ENCODE peak calls at places on chromosomes 12 and 14, in five cellular contexts. C is MCF 10A; H is activated CD8-positive, alpha-beta T cell treated with anti-CD3 and anti-CD28 coated beads for 36 hours; J is GM12865; L is progenitor cell of endocrine pancreas. T is an unnamed sample.

GRCh38 chr12:66319266-66319954 is 17.1 kb downstream of the HELB start:
- DNase-seq in C (no peak), H (no peak), J (no peak), L (no peak), T (no peak)

GRCh38 chr12:81949721-81950120 is 190.6 kb upstream of the PPFIA2 start:
- DNase-seq in C (no peak), H (no peak), J (no peak), L (no peak), T (no peak)

GRCh38 chr12:25293596-25293995 is 42.9 kb upstream of the KRAS start:
- DNase-seq in C (no peak), H (no peak), J (no peak), L (no peak), T (no peak)

GRCh38 chr12:89544730-89545184 is 18.9 kb upstream of the POC1B start:
- DNase-seq in C (peak; percentile 61), H (no peak), J (no peak), L (no peak), T (no peak)

GRCh38 chr14:104826858-104827172 is 25.9 kb downstream of the ZBTB42 start:
- DNase-seq in C (no peak), H (no peak), J (no peak), L (no peak), T (no peak)

GRCh38 chr14:64563696-64564095 is 13.9 kb downstream of the PPP1R36 start:
- DNase-seq in C (no peak), H (no peak), J (no peak), L (no peak), T (no peak)

GRCh38 chr14:70186826-70187483 is 1.8 kb downstream of the SLC8A3 start:
- DNase-seq in C (no peak), H (peak; percentile 64), J (peak; percentile 61), L (peak; percentile 15), T (no peak)

GRCh38 chr14:79009286-79009685 is 839.1 kb downstream of the NRXN3 start:
- DNase-seq in C (no peak), H (no peak), J (no peak), L (no peak), T (no peak)

GRCh38 chr14:51211149-51211548 is 28.9 kb upstream of the TMX1 start:
- DNase-seq in C (peak; percentile 72), H (no peak), J (no peak), L (no peak), T (no peak)

DNA sequence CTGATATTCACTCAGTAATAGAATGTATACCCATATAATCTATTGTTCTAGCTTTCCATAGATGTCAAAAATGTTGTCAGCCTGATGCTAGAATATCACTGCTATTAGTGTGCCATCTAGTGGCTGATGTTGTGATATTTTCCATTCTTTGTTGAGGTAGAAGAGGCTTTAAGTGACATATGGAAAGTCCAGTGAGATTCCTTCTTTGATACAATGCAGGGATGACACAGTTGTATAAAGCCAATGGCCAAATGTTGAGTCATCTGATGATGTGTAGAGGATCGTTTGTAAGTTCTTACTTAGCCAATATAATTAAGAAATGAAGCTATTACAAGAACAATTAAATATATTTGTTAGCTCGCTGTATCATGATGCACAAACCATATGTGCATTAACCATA is 58.1 kb upstream of the PCED1B start:
- DNase-seq in C (peak; percentile 86), H (peak; percentile 16), J (peak; percentile 52), L (no peak), T (no peak)
- TF ChIP-seq CTCF in C (peak; percentile 57), H (peak; percentile 81), J (peak; percentile 53), L (peak; percentile 77), T (peak; percentile 74)

GRCh38 chr14:77061630-77062029 is 33.1 kb upstream of the IRF2BPL start:
- DNase-seq in C (no peak), H (no peak), J (no peak), L (no peak), T (no peak)

GRCh38 chr14:77058785-77059184 is 30.3 kb upstream of the IRF2BPL start:
- DNase-seq in C (no peak), H (no peak), J (no peak), L (no peak), T (no peak)

GRCh38 chr14:77062261-77062660 is 33.8 kb upstream of the IRF2BPL start:
- DNase-seq in C (no peak), H (no peak), J (no peak), L (no peak), T (no peak)

GRCh38 chr14:77058082-77058481 is 29.6 kb upstream of the IRF2BPL start:
- DNase-seq in C (no peak), H (no peak), J (no peak), L (no peak), T (no peak)

DNA sequence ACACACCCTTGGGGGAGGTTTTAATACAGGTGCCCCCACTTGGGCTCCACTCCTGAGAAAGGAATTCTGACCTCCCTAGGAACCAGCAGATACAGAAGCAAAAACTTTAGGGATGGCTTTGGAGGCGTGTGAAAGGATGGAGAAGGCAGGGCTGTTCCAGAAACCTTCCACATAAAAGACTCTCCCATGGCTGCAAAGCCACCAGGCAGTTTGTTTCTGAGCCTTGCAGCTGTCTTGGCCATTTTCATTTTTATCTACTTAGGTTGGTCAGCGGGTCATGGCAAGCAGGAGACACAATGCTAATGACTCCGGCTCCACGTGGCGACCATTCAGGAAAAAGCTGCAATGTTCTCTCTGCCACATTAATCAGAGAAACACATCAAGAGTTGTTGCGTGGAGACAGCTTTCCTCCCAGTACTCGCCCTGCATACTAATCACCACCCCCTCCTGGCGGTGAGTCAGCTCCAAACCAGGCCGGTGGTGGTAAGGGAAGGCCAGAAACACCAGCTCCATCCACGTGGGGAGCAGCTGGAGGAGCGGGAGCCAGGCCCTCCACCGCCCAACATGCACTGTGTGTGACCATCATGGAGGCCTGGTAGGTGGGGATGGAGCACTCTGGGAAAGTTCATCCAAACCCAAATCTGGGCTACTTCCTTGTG is 30.9 kb upstream of the IRF2BPL start:
- DNase-seq in C (peak; percentile 83), H (no peak), J (peak; percentile 41), L (peak; percentile 49), T (no peak)
- TF ChIP-seq CTCF in C (peak; percentile 15), H (no peak), J (peak; percentile 19), L (peak; percentile 52), T (no peak)

DNA sequence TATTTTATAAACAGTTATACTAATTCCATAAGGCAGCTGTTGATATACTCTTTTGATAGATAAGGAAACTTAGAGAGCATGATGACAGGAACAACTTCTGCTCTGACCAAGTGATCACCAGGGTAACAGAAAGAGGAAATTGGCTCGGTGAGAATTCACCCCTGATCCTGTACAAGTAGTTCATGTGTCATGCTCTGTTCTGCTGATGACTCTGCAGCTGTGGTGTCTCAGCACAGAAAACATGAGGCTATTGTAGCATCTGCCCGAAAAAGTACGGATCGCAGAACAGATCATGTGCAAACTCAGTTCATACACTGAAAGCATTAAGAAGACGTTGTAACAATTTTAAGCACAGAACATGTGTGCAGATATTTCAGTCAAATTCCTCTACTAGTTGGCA is 345.0 kb downstream of the LRIG3 start:
- DNase-seq in C (no peak), H (no peak), J (no peak), L (no peak), T (no peak)
- TF ChIP-seq CTCF in C (no peak), H (no peak), J (no peak), L (no peak), T (no peak)

GRCh38 chr12:132489078-132489601 is 811 bp upstream of the FBRSL1 start:
- DNase-seq in C (no peak), H (peak; percentile 82), J (peak; percentile 44), L (no peak), T (no peak)

GRCh38 chr12:132488127-132489077 is 1.5 kb upstream of the FBRSL1 start:
- DNase-seq in C (no peak), H (peak; percentile 49), J (peak; percentile 53), L (no peak), T (no peak)

GRCh38 chr12:132491349-132491663 is 1.4 kb downstream of the FBRSL1 start:
- DNase-seq in C (no peak), H (no peak), J (no peak), L (no peak), T (no peak)

GRCh38 chr12:132490481-132491348 is 764 bp downstream of the FBRSL1 start:
- DNase-seq in C (no peak), H (peak; percentile 37), J (no peak), L (no peak), T (no peak)

DNA sequence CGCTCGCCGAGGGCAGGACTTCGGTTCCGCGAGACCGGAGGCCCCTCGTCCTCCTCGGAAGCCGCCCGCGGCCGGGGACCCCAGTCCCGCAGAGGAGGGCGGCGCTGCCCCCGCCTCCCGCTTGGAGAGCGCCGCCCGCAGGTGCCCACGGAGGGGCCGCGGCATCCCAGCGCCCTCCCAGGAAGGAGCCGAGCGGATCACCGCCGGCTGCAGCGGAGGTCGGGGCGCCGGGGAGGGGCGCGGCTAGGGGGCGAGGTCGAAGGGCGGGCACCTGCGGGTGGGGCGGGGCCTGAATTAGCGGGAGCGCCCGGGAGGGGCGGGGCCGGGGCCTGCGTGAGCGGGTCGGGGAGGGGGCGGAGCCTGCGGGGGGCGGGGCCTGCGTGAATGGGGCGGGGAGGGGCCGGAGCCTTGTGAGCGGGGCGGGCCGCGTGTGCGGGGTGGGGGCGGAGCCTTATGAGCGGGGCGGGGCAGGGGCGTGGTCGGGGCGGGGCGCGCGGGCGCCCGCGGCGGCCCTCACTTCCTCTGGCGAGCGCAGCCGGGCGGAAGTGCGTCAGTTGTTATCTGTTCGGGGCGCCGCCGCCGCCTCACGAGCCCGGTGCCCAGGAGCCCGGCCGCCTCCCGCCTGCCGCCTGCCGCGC is at the start of gene FBRSL1:
- DNase-seq in C (peak; percentile 81), H (peak; percentile 94), J (peak; percentile 93), L (peak; percentile 85), T (peak; percentile 96)
- TF ChIP-seq CTCF in C (no peak), H (no peak), J (no peak), L (peak; percentile 17), T (no peak)

GRCh38 chr14:53946404-53947400 is 9.9 kb downstream of the BMP4 start:
- DNase-seq in C (no peak), H (no peak), J (no peak), L (peak; percentile 58), T (no peak)
- TF ChIP-seq CTCF in C (no peak), H (no peak), J (no peak), L (peak; percentile 53), T (no peak)

DNA sequence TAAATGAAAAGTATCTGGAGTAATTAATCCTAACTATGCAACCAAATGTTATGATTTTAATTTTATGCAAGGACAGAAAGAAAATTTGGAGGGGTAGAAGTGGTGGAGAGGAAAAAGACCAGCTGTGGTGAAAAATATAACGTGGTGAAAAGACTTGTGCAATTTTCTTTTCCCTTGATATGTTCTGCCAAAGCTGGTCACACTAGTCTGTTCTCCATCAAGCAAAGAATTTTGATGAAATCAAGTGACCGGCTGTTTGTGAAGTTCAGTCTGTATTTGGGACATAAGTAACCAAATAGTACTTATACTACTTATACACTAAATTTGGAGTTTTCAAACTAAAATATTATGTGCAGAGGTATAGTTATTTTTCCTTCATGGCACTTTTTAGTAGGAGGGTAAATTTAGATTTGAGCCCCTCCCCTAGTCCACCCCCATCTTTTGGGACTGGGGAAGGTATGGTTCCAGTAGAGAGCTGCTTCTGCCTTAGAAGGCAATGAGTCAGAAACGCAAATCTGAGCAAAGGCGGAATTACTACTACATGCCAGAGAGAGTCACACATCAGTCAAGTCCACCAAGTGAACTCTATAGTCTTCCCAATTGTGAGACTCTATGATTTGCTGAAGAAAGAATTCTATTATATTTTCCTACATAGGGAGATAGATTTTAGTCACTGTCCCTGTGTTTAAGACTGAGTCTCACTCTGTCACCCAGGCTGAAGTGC is 229.7 kb downstream of the SLC25A21 start:
- DNase-seq in C (peak; percentile 55), H (no peak), J (no peak), L (no peak), T (no peak)
- TF ChIP-seq CTCF in C (no peak), H (no peak), J (no peak), L (no peak), T (no peak)

DNA sequence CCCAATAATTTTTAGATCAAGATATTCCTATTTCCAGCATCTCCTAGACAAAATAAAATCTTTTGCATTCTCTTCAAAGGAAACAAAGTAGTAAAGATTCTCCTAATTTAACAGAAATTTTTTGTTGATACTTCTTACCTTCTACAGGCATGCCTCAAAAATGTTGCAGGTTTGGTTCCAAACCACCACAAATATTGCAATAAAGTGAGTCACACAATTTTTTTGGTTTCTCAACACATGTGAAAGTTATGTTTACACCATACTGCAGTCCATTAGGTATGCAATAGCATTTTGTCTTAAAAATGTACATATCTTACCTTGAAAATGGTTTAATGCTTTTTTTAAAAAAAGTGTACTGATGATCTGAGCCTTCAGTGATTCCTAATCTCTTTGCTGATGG is 65.6 kb upstream of the USP15 start:
- DNase-seq in C (peak; percentile 72), H (no peak), J (no peak), L (no peak), T (no peak)
- TF ChIP-seq CTCF in C (no peak), H (no peak), J (no peak), L (no peak), T (no peak)